ENCODE peak calls at places on chromosome 5, in eight cellular contexts. One of them, this sample, is unnamed.

GRCh38 chr5:997711-998110 is 10.9 kb upstream of the NKD2 start:
- DNase-seq in endothelial cell: no peak
- DNase-seq in GM04504: no peak
- DNase-seq in ELF-1: no peak
- DNase-seq in skeletal muscle cell: no peak
- DNase-seq in NCI-H510A: no peak
- DNase-seq in Caco-2: no peak
- DNase-seq in NCI-H2081 treated with DMSO at 0.1 percent for 48 hours: no peak
- DNase-seq in this sample: peak; percentile 7

GRCh38 chr5:1551913-1552312 is 28.2 kb upstream of the LPCAT1 start:
- DNase-seq in endothelial cell: no peak
- DNase-seq in GM04504: no peak
- DNase-seq in Caco-2: no peak
- DNase-seq in NCI-H510A: no peak
- DNase-seq in skeletal muscle cell: no peak
- DNase-seq in ELF-1: no peak
- DNase-seq in NCI-H2081 treated with DMSO at 0.1 percent for 48 hours: no peak
- DNase-seq in this sample: no peak

GRCh38 chr5:150077996-150078801 is 8.2 kb downstream of the CSF1R start:
- DNase-seq in ELF-1: no peak
- DNase-seq in Caco-2: no peak
- DNase-seq in skeletal muscle cell: no peak
- DNase-seq in GM04504: no peak
- DNase-seq in NCI-H510A: no peak
- DNase-seq in NCI-H2081 treated with DMSO at 0.1 percent for 48 hours: no peak
- DNase-seq in endothelial cell: no peak
- DNase-seq in this sample: no peak

GRCh38 chr5:867300-867699 is 16.5 kb upstream of the ZDHHC11 start:
- DNase-seq in NCI-H510A: no peak
- DNase-seq in ELF-1: no peak
- DNase-seq in Caco-2: no peak
- DNase-seq in NCI-H2081 treated with DMSO at 0.1 percent for 48 hours: no peak
- DNase-seq in endothelial cell: no peak
- DNase-seq in GM04504: no peak
- DNase-seq in skeletal muscle cell: no peak
- DNase-seq in this sample: no peak

GRCh38 chr5:103021310-103021709 is 98.6 kb downstream of the GIN1 start:
- DNase-seq in Caco-2: no peak
- DNase-seq in endothelial cell: no peak
- DNase-seq in skeletal muscle cell: no peak
- DNase-seq in NCI-H2081 treated with DMSO at 0.1 percent for 48 hours: no peak
- DNase-seq in NCI-H510A: no peak
- DNase-seq in GM04504: peak; percentile 44
- DNase-seq in ELF-1: no peak
- DNase-seq in this sample: no peak

GRCh38 chr5:136802382-136802781 is 437.0 kb upstream of the TRPC7 start:
- DNase-seq in endothelial cell: peak; percentile 14
- DNase-seq in Caco-2: no peak
- DNase-seq in GM04504: no peak
- DNase-seq in NCI-H510A: no peak
- DNase-seq in skeletal muscle cell: no peak
- DNase-seq in NCI-H2081 treated with DMSO at 0.1 percent for 48 hours: no peak
- DNase-seq in ELF-1: no peak
- DNase-seq in this sample: no peak

GRCh38 chr5:126948453-126948852 is 81.9 kb downstream of the MARCHF3 start:
- DNase-seq in endothelial cell: no peak
- DNase-seq in ELF-1: no peak
- DNase-seq in NCI-H2081 treated with DMSO at 0.1 percent for 48 hours: no peak
- DNase-seq in Caco-2: no peak
- DNase-seq in NCI-H510A: no peak
- DNase-seq in skeletal muscle cell: no peak
- DNase-seq in GM04504: no peak
- DNase-seq in this sample: no peak

GRCh38 chr5:26231316-26231715 is 807.1 kb downstream of the CDH9 start:
- DNase-seq in GM04504: no peak
- DNase-seq in NCI-H510A: no peak
- DNase-seq in NCI-H2081 treated with DMSO at 0.1 percent for 48 hours: no peak
- DNase-seq in ELF-1: no peak
- DNase-seq in endothelial cell: no peak
- DNase-seq in Caco-2: no peak
- DNase-seq in skeletal muscle cell: no peak
- DNase-seq in this sample: no peak

GRCh38 chr5:13567819-13568218 is 376.7 kb downstream of the DNAH5 start:
- DNase-seq in GM04504: peak; percentile 62
- DNase-seq in ELF-1: no peak
- DNase-seq in endothelial cell: no peak
- DNase-seq in Caco-2: peak; percentile 42
- DNase-seq in skeletal muscle cell: peak; percentile 56
- DNase-seq in NCI-H510A: no peak
- DNase-seq in NCI-H2081 treated with DMSO at 0.1 percent for 48 hours: no peak
- DNase-seq in this sample: no peak

GRCh38 chr5:135487839-135488514 is 35.8 kb upstream of the TIFAB start:
- DNase-seq in NCI-H2081 treated with DMSO at 0.1 percent for 48 hours: no peak
- DNase-seq in NCI-H510A: no peak
- DNase-seq in ELF-1: no peak
- DNase-seq in Caco-2: no peak
- DNase-seq in GM04504: no peak
- DNase-seq in skeletal muscle cell: no peak
- DNase-seq in endothelial cell: no peak
- DNase-seq in this sample: no peak

GRCh38 chr5:90682278-90682677 is 123.7 kb downstream of the ADGRV1 start:
- DNase-seq in Caco-2: no peak
- DNase-seq in endothelial cell: no peak
- DNase-seq in NCI-H2081 treated with DMSO at 0.1 percent for 48 hours: no peak
- DNase-seq in NCI-H510A: no peak
- DNase-seq in ELF-1: no peak
- DNase-seq in skeletal muscle cell: no peak
- DNase-seq in GM04504: no peak
- DNase-seq in this sample: no peak

GRCh38 chr5:132371603-132371994 is 2.1 kb downstream of the SLC22A5 start:
- DNase-seq in NCI-H2081 treated with DMSO at 0.1 percent for 48 hours: no peak
- DNase-seq in GM04504: no peak
- DNase-seq in endothelial cell: no peak
- DNase-seq in NCI-H510A: no peak
- DNase-seq in Caco-2: no peak
- DNase-seq in skeletal muscle cell: no peak
- DNase-seq in ELF-1: no peak
- DNase-seq in this sample: no peak

GRCh38 chr5:65672787-65673186 is 48.0 kb downstream of the SHLD3 start:
- DNase-seq in NCI-H2081 treated with DMSO at 0.1 percent for 48 hours: no peak
- DNase-seq in GM04504: peak; percentile 34
- DNase-seq in endothelial cell: no peak
- DNase-seq in skeletal muscle cell: peak; percentile 40
- DNase-seq in Caco-2: no peak
- DNase-seq in NCI-H510A: no peak
- DNase-seq in ELF-1: no peak
- DNase-seq in this sample: no peak

GRCh38 chr5:4893063-4893744 is 246.9 kb upstream of the ADAMTS16 start:
- DNase-seq in GM04504: no peak
- DNase-seq in ELF-1: no peak
- DNase-seq in Caco-2: no peak
- DNase-seq in NCI-H510A: no peak
- DNase-seq in NCI-H2081 treated with DMSO at 0.1 percent for 48 hours: no peak
- DNase-seq in skeletal muscle cell: no peak
- DNase-seq in endothelial cell: no peak
- DNase-seq in this sample: no peak

GRCh38 chr5:141528401-141528984 is 39.6 kb downstream of the PCDHGC5 start:
- DNase-seq in GM04504: no peak
- DNase-seq in Caco-2: no peak
- DNase-seq in NCI-H510A: no peak
- DNase-seq in NCI-H2081 treated with DMSO at 0.1 percent for 48 hours: no peak
- DNase-seq in endothelial cell: no peak
- DNase-seq in ELF-1: no peak
- DNase-seq in skeletal muscle cell: no peak
- DNase-seq in this sample: peak; percentile 40

GRCh38 chr5:96629774-96630173 is 32.4 kb upstream of the CAST start:
- DNase-seq in ELF-1: no peak
- DNase-seq in Caco-2: no peak
- DNase-seq in skeletal muscle cell: peak; percentile 96
- DNase-seq in NCI-H510A: peak; percentile 23
- DNase-seq in GM04504: peak; percentile 72
- DNase-seq in NCI-H2081 treated with DMSO at 0.1 percent for 48 hours: no peak
- DNase-seq in endothelial cell: no peak
- DNase-seq in this sample: no peak

GRCh38 chr5:176550275-176550831 is 1.2 kb downstream of the CDHR2 start:
- DNase-seq in Caco-2: no peak
- DNase-seq in NCI-H510A: no peak
- DNase-seq in ELF-1: no peak
- DNase-seq in NCI-H2081 treated with DMSO at 0.1 percent for 48 hours: no peak
- DNase-seq in skeletal muscle cell: no peak
- DNase-seq in endothelial cell: no peak
- DNase-seq in GM04504: no peak
- DNase-seq in this sample: no peak

GRCh38 chr5:135047347-135047695 is 13.3 kb upstream of the PITX1 start:
- DNase-seq in NCI-H510A: no peak
- DNase-seq in NCI-H2081 treated with DMSO at 0.1 percent for 48 hours: no peak
- DNase-seq in ELF-1: peak; percentile 78
- DNase-seq in Caco-2: peak; percentile 75
- DNase-seq in GM04504: no peak
- DNase-seq in skeletal muscle cell: no peak
- DNase-seq in endothelial cell: no peak
- DNase-seq in this sample: no peak

GRCh38 chr5:132392978-132393825 is 23.7 kb downstream of the SLC22A5 start:
- DNase-seq in NCI-H510A: no peak
- DNase-seq in endothelial cell: no peak
- DNase-seq in GM04504: no peak
- DNase-seq in skeletal muscle cell: no peak
- DNase-seq in NCI-H2081 treated with DMSO at 0.1 percent for 48 hours: no peak
- DNase-seq in ELF-1: no peak
- DNase-seq in Caco-2: no peak
- DNase-seq in this sample: no peak

GRCh38 chr5:73160239-73160671 is 12.7 kb upstream of the TMEM174 start:
- DNase-seq in Caco-2: no peak
- DNase-seq in GM04504: no peak
- DNase-seq in endothelial cell: no peak
- DNase-seq in NCI-H2081 treated with DMSO at 0.1 percent for 48 hours: no peak
- DNase-seq in skeletal muscle cell: no peak
- DNase-seq in ELF-1: no peak
- DNase-seq in NCI-H510A: no peak
- DNase-seq in this sample: no peak

GRCh38 chr5:120532835-120533234 is 68.7 kb downstream of the PRR16 start:
- DNase-seq in ELF-1: peak; percentile 33
- DNase-seq in NCI-H2081 treated with DMSO at 0.1 percent for 48 hours: no peak
- DNase-seq in endothelial cell: peak; percentile 53
- DNase-seq in Caco-2: peak; percentile 2
- DNase-seq in skeletal muscle cell: no peak
- DNase-seq in GM04504: no peak
- DNase-seq in NCI-H510A: no peak
- DNase-seq in this sample: no peak

GRCh38 chr5:142814122-142814521 is 43.9 kb downstream of the ARHGAP26 start:
- DNase-seq in NCI-H510A: no peak
- DNase-seq in NCI-H2081 treated with DMSO at 0.1 percent for 48 hours: no peak
- DNase-seq in endothelial cell: no peak
- DNase-seq in Caco-2: no peak
- DNase-seq in skeletal muscle cell: no peak
- DNase-seq in ELF-1: no peak
- DNase-seq in GM04504: no peak
- DNase-seq in this sample: no peak

GRCh38 chr5:9059920-9060691 is 485.8 kb downstream of the SEMA5A start:
- DNase-seq in NCI-H510A: no peak
- DNase-seq in skeletal muscle cell: peak; percentile 95
- DNase-seq in GM04504: peak; percentile 93
- DNase-seq in endothelial cell: no peak
- DNase-seq in NCI-H2081 treated with DMSO at 0.1 percent for 48 hours: no peak
- DNase-seq in Caco-2: no peak
- DNase-seq in ELF-1: peak; percentile 6
- DNase-seq in this sample: peak; percentile 25

GRCh38 chr5:143085319-143085917 is 315.2 kb downstream of the ARHGAP26 start:
- DNase-seq in GM04504: no peak
- DNase-seq in Caco-2: no peak
- DNase-seq in NCI-H510A: no peak
- DNase-seq in ELF-1: no peak
- DNase-seq in NCI-H2081 treated with DMSO at 0.1 percent for 48 hours: no peak
- DNase-seq in skeletal muscle cell: no peak
- DNase-seq in endothelial cell: no peak
- DNase-seq in this sample: peak; percentile 53

GRCh38 chr5:133756756-133757155 is 144.4 kb upstream of the FSTL4 start:
- DNase-seq in ELF-1: no peak
- DNase-seq in NCI-H510A: no peak
- DNase-seq in Caco-2: no peak
- DNase-seq in NCI-H2081 treated with DMSO at 0.1 percent for 48 hours: no peak
- DNase-seq in endothelial cell: no peak
- DNase-seq in GM04504: no peak
- DNase-seq in skeletal muscle cell: no peak
- DNase-seq in this sample: no peak

GRCh38 chr5:157718529-157718928 is 12.7 kb upstream of the THG1L start:
- DNase-seq in skeletal muscle cell: peak; percentile 16
- DNase-seq in endothelial cell: peak; percentile 7
- DNase-seq in Caco-2: peak; percentile 64
- DNase-seq in NCI-H2081 treated with DMSO at 0.1 percent for 48 hours: no peak
- DNase-seq in ELF-1: peak; percentile 66
- DNase-seq in NCI-H510A: no peak
- DNase-seq in GM04504: no peak
- DNase-seq in this sample: peak; percentile 23

This sample was measured in heart right ventricle.